ENCODE peak calls at places on chromosomes 7 and 10, in five cellular contexts. Q, B, J, Y and A are unnamed samples.

GRCh38 chr10:112175409-112175808 is 8.2 kb downstream of the GPAM start:
- DNase-seq in Q (no peak), B (no peak), J (no peak), Y (no peak), A (no peak)

GRCh38 chr10:66180651-66181318 is 745.1 kb upstream of the LRRTM3 start:
- DNase-seq in Y (peak), J (peak), Q (peak), B (peak), A (peak)

GRCh38 chr7:47807756-47808155 is 140.5 kb downstream of the PKD1L1 start:
- DNase-seq in B (no peak), Q (no peak), Y (no peak), J (no peak), A (no peak)

GRCh38 chr10:74936577-74937445 is 110.4 kb downstream of the KAT6B start:
- DNase-seq in B (no peak), J (peak), Q (peak), Y (no peak), A (no peak)

GRCh38 chr10:13904053-13904452 is 317.3 kb downstream of the PRPF18 start:
- DNase-seq in Y (no peak), J (no peak), B (no peak), Q (no peak), A (no peak)

GRCh38 chr10:30365883-30366282 is 16.8 kb upstream of the MTPAP start:
- DNase-seq in B (no peak), J (no peak), Q (no peak), Y (no peak), A (no peak)

GRCh38 chr10:22824520-22824919 is 103.3 kb upstream of the ARMC3 start:
- DNase-seq in B (no peak), Q (no peak), Y (no peak), J (no peak), A (no peak)

GRCh38 chr7:142523821-142524460 is 225.3 kb upstream of the PRSS1 start:
- DNase-seq in Y (no peak), Q (no peak), J (no peak), B (no peak), A (no peak)

GRCh38 chr7:66939325-66939724 is 18.3 kb downstream of the TMEM248 start:
- DNase-seq in Y (no peak), B (no peak), Q (no peak), J (no peak), A (no peak)
- H3K4me3 ChIP-seq in Y (no peak), B (no peak), Q (no peak), J (no peak), A (no peak)

DNA sequence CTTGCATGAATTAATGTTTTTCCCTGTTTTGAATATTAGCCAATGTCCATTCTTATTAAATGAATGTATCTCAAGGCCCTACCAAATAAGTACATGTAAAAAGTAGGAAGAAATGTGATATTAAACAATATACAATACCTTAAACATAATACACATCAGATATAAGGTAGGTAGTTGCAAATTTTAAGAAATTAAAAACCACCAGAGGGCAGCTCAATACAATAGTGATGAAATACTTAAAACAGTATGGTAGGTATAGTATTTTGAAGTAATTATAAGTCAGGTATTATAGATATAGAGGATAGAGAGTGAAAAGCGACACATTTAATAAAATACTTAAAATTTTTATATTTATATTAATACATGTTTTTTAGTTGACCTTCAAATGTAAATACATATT is 43.6 kb upstream of the CDK14 start:
- DNase-seq in B (no peak), J (peak), Y (no peak), Q (peak), A (no peak)
- TF ChIP-seq CTCF in B (no peak), J (peak), Y (no peak), Q (no peak), A (peak)

GRCh38 chr7:155256761-155257481 is 40.8 kb upstream of the INSIG1 start:
- DNase-seq in J (peak), B (no peak), Q (no peak), Y (no peak), A (no peak)

GRCh38 chr7:155255660-155256059 is 42.0 kb upstream of the INSIG1 start:
- DNase-seq in J (no peak), Q (no peak), B (no peak), Y (no peak), A (no peak)

GRCh38 chr7:155258233-155258575 is 39.5 kb upstream of the INSIG1 start:
- DNase-seq in J (peak), Q (peak), B (peak), Y (no peak), A (no peak)

GRCh38 chr7:155256081-155256760 is 41.5 kb upstream of the INSIG1 start:
- DNase-seq in Y (no peak), J (no peak), Q (no peak), B (no peak), A (no peak)

DNA sequence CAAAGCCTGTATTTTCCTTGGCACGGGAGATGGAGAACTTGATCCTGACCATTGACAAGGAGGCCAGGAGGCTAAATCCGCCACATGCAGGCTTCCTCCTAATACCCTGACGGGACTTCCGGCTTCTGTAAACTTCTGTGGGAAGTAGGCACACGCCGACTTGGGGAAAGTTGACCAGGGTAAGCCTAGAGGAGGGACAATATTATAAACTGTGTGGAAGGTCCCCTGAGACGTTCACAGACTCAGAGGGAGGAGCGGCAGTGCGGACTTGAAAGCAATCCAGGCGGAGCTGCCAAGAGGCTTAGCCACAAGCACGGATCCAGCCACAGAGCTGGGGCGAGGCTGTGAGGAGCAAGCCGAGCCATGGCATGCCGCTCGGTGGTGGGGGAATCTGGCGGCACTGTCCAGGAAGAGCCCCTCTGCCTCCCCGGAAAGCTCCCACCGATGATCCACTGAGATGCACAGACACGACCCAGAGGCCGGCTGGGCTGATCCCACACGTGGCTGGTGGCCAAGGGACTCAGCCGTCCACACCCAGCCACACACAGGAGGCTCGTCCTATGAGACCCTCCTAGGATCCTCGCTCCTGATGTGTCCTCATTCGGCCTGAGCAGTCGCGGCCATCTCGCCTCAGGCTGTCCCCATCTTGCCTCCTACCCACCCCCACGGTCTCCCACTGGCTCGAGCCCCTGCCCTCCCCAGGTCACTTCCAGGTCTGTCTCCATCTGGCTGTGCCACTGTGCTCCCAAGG is 40.0 kb upstream of the INSIG1 start:
- DNase-seq in Q (peak), Y (no peak), J (peak), B (no peak), A (no peak)
- H3K4me3 ChIP-seq in Q (no peak), Y (no peak), J (peak), B (no peak), A (no peak)

GRCh38 chr7:101156277-101156676 is 2.0 kb downstream of the AP1S1 start:
- DNase-seq in B (no peak), Y (no peak), J (no peak), Q (no peak), A (no peak)
- TF ChIP-seq CTCF in B (peak), Y (no peak), J (peak), Q (peak), A (no peak)

GRCh38 chr10:36882781-36883180 is 242.6 kb upstream of the ANKRD30A start:
- DNase-seq in J (no peak), Q (no peak), B (no peak), Y (no peak), A (no peak)

GRCh38 chr10:36886303-36886891 is 239.0 kb upstream of the ANKRD30A start:
- DNase-seq in J (no peak), Q (no peak), B (no peak), Y (no peak), A (no peak)

GRCh38 chr10:36885746-36886145 is 239.7 kb upstream of the ANKRD30A start:
- DNase-seq in B (no peak), J (no peak), Q (no peak), Y (no peak), A (no peak)

GRCh38 chr10:36880898-36881297 is 244.5 kb upstream of the ANKRD30A start:
- DNase-seq in J (peak), Y (no peak), Q (peak), B (no peak), A (no peak)
- H3K4me3 ChIP-seq in J (no peak), Y (no peak), Q (no peak), B (no peak), A (no peak)

DNA sequence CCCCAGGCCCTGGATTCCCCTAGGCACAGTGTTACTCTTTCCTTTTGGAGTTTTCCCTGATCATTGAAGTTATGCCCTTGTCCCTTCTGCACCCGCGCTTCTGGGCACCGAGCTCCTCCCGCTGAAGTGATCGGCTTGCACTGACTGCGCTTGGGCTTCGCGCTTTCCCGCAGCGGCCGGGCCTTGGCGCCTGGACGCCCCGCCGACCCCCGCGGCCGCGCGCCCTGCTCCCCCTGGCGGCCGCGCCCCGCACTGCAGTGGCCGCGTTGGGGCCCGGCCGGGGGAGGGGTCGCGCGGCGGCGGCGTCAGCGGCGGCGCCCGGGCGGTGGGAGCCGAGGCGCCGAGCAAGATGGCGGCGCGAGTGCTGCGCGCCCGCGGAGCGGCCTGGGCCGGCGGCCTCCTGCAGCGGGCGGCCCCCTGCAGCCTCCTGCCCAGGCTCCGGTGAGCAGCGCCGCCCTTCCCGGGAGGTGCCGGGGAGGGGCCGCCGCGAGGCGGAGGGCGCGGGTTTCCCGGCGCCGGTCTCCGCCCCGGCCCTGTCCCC is at the start of gene NIPSNAP2:
- DNase-seq in Y (peak), J (peak), B (no peak), Q (no peak), A (peak)
- TF ChIP-seq CTCF in Y (no peak), J (peak), B (peak), Q (peak), A (no peak)